ENCODE peak calls at places on chromosomes 12 and 14, in eight cellular contexts. One of them, this sample, is unnamed.

GRCh38 chr12:116376354-116377193 is 99.1 kb upstream of the MED13L start:
- DNase-seq in tibial nerve: no peak
- DNase-seq in WTC11: no peak
- DNase-seq in endodermal cell: no peak
- DNase-seq in A549: peak; percentile 64
- DNase-seq in BJ: no peak
- DNase-seq in progenitor cell of endocrine pancreas: no peak
- DNase-seq in astrocyte of the cerebellum: no peak
- DNase-seq in this sample: no peak

GRCh38 chr12:41274643-41275042 is 86.5 kb downstream of the PDZRN4 start:
- DNase-seq in progenitor cell of endocrine pancreas: no peak
- DNase-seq in astrocyte of the cerebellum: no peak
- DNase-seq in endodermal cell: no peak
- DNase-seq in BJ: no peak
- DNase-seq in tibial nerve: no peak
- DNase-seq in A549: no peak
- DNase-seq in WTC11: no peak
- DNase-seq in this sample: no peak

GRCh38 chr12:65533177-65533883 is 254.8 kb downstream of the MSRB3 start:
- DNase-seq in tibial nerve: no peak
- DNase-seq in endodermal cell: no peak
- DNase-seq in astrocyte of the cerebellum: no peak
- DNase-seq in BJ: peak; percentile 50
- DNase-seq in progenitor cell of endocrine pancreas: no peak
- DNase-seq in A549: no peak
- DNase-seq in WTC11: no peak
- DNase-seq in this sample: no peak

GRCh38 chr14:80867091-80867490 is 74.4 kb downstream of the CEP128 start:
- DNase-seq in tibial nerve: no peak
- DNase-seq in WTC11: no peak
- DNase-seq in astrocyte of the cerebellum: no peak
- DNase-seq in progenitor cell of endocrine pancreas: no peak
- DNase-seq in A549: no peak
- DNase-seq in endodermal cell: no peak
- DNase-seq in BJ: no peak
- DNase-seq in this sample: no peak

GRCh38 chr12:131759176-131759575 is 48.3 kb downstream of the SFSWAP start:
- DNase-seq in progenitor cell of endocrine pancreas: no peak
- DNase-seq in endodermal cell: no peak
- DNase-seq in tibial nerve: no peak
- DNase-seq in A549: no peak
- DNase-seq in BJ: no peak
- DNase-seq in WTC11: no peak
- DNase-seq in astrocyte of the cerebellum: peak; percentile 43
- DNase-seq in this sample: no peak

GRCh38 chr12:128715485-128715884 is 108.3 kb downstream of the SLC15A4 start:
- DNase-seq in tibial nerve: no peak
- DNase-seq in BJ: no peak
- DNase-seq in WTC11: no peak
- DNase-seq in progenitor cell of endocrine pancreas: no peak
- DNase-seq in astrocyte of the cerebellum: no peak
- DNase-seq in endodermal cell: no peak
- DNase-seq in A549: no peak
- DNase-seq in this sample: no peak

GRCh38 chr14:89455412-89455811 is 38.4 kb upstream of the FOXN3 start:
- DNase-seq in endodermal cell: peak; percentile 65
- DNase-seq in A549: no peak
- DNase-seq in progenitor cell of endocrine pancreas: no peak
- DNase-seq in WTC11: no peak
- DNase-seq in BJ: no peak
- DNase-seq in astrocyte of the cerebellum: no peak
- DNase-seq in tibial nerve: no peak
- DNase-seq in this sample: no peak

GRCh38 chr14:93719234-93719633 is 69.1 kb downstream of the PRIMA1 start:
- DNase-seq in BJ: no peak
- DNase-seq in tibial nerve: no peak
- DNase-seq in progenitor cell of endocrine pancreas: no peak
- DNase-seq in A549: no peak
- DNase-seq in endodermal cell: no peak
- DNase-seq in WTC11: no peak
- DNase-seq in astrocyte of the cerebellum: no peak
- DNase-seq in this sample: no peak

GRCh38 chr14:79466938-79467527 is 744.3 kb downstream of the DIO2 start:
- DNase-seq in BJ: no peak
- DNase-seq in A549: no peak
- DNase-seq in WTC11: peak; percentile 12
- DNase-seq in tibial nerve: no peak
- DNase-seq in endodermal cell: peak; percentile 54
- DNase-seq in astrocyte of the cerebellum: no peak
- DNase-seq in progenitor cell of endocrine pancreas: no peak
- DNase-seq in this sample: no peak

GRCh38 chr12:76242813-76243540 is 105.2 kb downstream of the BBS10 start:
- DNase-seq in BJ: no peak
- DNase-seq in progenitor cell of endocrine pancreas: no peak
- DNase-seq in tibial nerve: no peak
- DNase-seq in endodermal cell: no peak
- DNase-seq in astrocyte of the cerebellum: no peak
- DNase-seq in A549: no peak
- DNase-seq in WTC11: no peak
- DNase-seq in this sample: no peak

GRCh38 chr12:132392389-132393244 is 63.2 kb upstream of the GALNT9 start:
- DNase-seq in BJ: no peak
- DNase-seq in WTC11: no peak
- DNase-seq in A549: no peak
- DNase-seq in tibial nerve: no peak
- DNase-seq in endodermal cell: no peak
- DNase-seq in astrocyte of the cerebellum: no peak
- DNase-seq in progenitor cell of endocrine pancreas: no peak
- DNase-seq in this sample: no peak

GRCh38 chr12:19739195-19739776 is 300.0 kb downstream of the AEBP2 start:
- DNase-seq in tibial nerve: no peak
- DNase-seq in endodermal cell: peak; percentile 63
- DNase-seq in WTC11: no peak
- DNase-seq in progenitor cell of endocrine pancreas: peak; percentile 37
- DNase-seq in astrocyte of the cerebellum: peak; percentile 78
- DNase-seq in BJ: no peak
- DNase-seq in A549: peak; percentile 50
- DNase-seq in this sample: peak; percentile 50

GRCh38 chr12:96047151-96047620 is 11.8 kb upstream of the LTA4H start:
- DNase-seq in BJ: no peak
- DNase-seq in A549: no peak
- DNase-seq in tibial nerve: no peak
- DNase-seq in astrocyte of the cerebellum: no peak
- DNase-seq in endodermal cell: no peak
- DNase-seq in WTC11: no peak
- DNase-seq in progenitor cell of endocrine pancreas: no peak
- DNase-seq in this sample: no peak

GRCh38 chr12:123034022-123034541 is 53.6 kb downstream of the ARL6IP4 start:
- DNase-seq in progenitor cell of endocrine pancreas: no peak
- DNase-seq in A549: no peak
- DNase-seq in astrocyte of the cerebellum: no peak
- DNase-seq in tibial nerve: no peak
- DNase-seq in endodermal cell: no peak
- DNase-seq in BJ: no peak
- DNase-seq in WTC11: no peak
- DNase-seq in this sample: no peak

GRCh38 chr12:86158956-86159355 is 97.2 kb downstream of the MGAT4C start:
- DNase-seq in tibial nerve: no peak
- DNase-seq in A549: no peak
- DNase-seq in endodermal cell: no peak
- DNase-seq in progenitor cell of endocrine pancreas: no peak
- DNase-seq in astrocyte of the cerebellum: no peak
- DNase-seq in WTC11: no peak
- DNase-seq in BJ: no peak
- DNase-seq in this sample: no peak

GRCh38 chr12:23950775-23951391 is 1.4 kb upstream of the SOX5 start:
- DNase-seq in WTC11: peak; percentile 12
- DNase-seq in astrocyte of the cerebellum: no peak
- DNase-seq in progenitor cell of endocrine pancreas: peak; percentile 22
- DNase-seq in A549: no peak
- DNase-seq in tibial nerve: no peak
- DNase-seq in endodermal cell: no peak
- DNase-seq in BJ: no peak
- DNase-seq in this sample: peak; percentile 24

DNA sequence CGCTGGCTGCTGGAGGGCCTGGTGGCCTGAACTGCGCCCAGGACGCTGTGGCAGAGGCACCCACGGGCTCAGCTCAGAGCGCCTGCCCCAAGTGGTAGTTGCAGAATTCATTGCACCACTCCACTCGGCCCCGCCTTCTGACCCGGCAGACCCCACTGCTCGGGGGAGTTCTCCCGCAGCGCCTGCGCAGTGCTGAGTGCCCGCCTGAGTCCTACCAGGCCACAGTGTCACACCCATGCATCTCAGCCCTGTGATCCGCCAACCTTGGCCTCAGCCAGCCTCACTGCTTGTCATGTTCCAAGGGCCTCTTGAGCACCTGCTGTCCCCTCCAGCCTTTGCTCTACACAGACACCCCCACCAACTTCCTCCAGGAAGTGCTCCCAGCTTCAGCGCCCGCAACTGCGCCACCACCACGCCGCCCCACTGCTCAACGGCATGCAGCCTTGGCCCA is 12.2 kb downstream of the DEGS2 start:
- DNase-seq in endodermal cell: no peak
- DNase-seq in WTC11: no peak
- DNase-seq in BJ: no peak
- DNase-seq in astrocyte of the cerebellum: no peak
- DNase-seq in A549: no peak
- DNase-seq in progenitor cell of endocrine pancreas: no peak
- DNase-seq in tibial nerve: no peak
- DNase-seq in this sample: no peak
- TF ChIP-seq CTCF in endodermal cell: no peak
- TF ChIP-seq CTCF in WTC11: no peak
- TF ChIP-seq CTCF in BJ: no peak
- TF ChIP-seq CTCF in astrocyte of the cerebellum: no peak
- TF ChIP-seq CTCF in A549: no peak
- TF ChIP-seq CTCF in progenitor cell of endocrine pancreas: no peak
- TF ChIP-seq CTCF in tibial nerve: no peak
- TF ChIP-seq CTCF in this sample: no peak

GRCh38 chr12:124466200-124467128 is 100.9 kb downstream of the NCOR2 start:
- DNase-seq in BJ: no peak
- DNase-seq in endodermal cell: no peak
- DNase-seq in tibial nerve: no peak
- DNase-seq in astrocyte of the cerebellum: no peak
- DNase-seq in progenitor cell of endocrine pancreas: no peak
- DNase-seq in WTC11: no peak
- DNase-seq in A549: no peak
- DNase-seq in this sample: no peak
- TF ChIP-seq CTCF in BJ: no peak
- TF ChIP-seq CTCF in endodermal cell: no peak
- TF ChIP-seq CTCF in tibial nerve: no peak
- TF ChIP-seq CTCF in astrocyte of the cerebellum: no peak
- TF ChIP-seq CTCF in progenitor cell of endocrine pancreas: no peak
- TF ChIP-seq CTCF in WTC11: no peak
- TF ChIP-seq CTCF in A549: no peak
- TF ChIP-seq CTCF in this sample: no peak

DNA sequence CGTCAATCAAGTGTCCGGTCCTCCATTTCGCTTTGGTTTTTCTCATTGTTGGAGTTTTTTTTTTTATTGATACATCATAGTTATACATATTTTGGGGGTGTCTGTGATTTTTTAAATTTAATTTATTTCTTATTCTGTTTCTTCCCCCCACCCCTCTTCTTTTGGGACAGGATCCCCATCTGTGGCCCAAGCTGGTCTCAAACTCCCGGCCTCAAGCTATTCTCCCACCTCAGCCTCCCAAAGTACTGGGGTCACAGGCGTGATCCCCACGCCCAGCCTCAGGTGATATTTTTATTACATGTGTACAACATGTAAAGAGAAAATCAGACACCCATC is 51.3 kb upstream of the ZFP36L1 start:
- DNase-seq in A549: no peak
- DNase-seq in astrocyte of the cerebellum: no peak
- DNase-seq in tibial nerve: no peak
- DNase-seq in endodermal cell: no peak
- DNase-seq in BJ: no peak
- DNase-seq in progenitor cell of endocrine pancreas: no peak
- DNase-seq in WTC11: no peak
- DNase-seq in this sample: no peak
- TF ChIP-seq CTCF in A549: no peak
- TF ChIP-seq CTCF in astrocyte of the cerebellum: no peak
- TF ChIP-seq CTCF in tibial nerve: no peak
- TF ChIP-seq CTCF in endodermal cell: no peak
- TF ChIP-seq CTCF in BJ: no peak
- TF ChIP-seq CTCF in progenitor cell of endocrine pancreas: no peak
- TF ChIP-seq CTCF in WTC11: no peak
- TF ChIP-seq CTCF in this sample: no peak

GRCh38 chr14:104728631-104729030 is 4.6 kb downstream of the ADSS1 start:
- DNase-seq in tibial nerve: no peak
- DNase-seq in progenitor cell of endocrine pancreas: no peak
- DNase-seq in endodermal cell: no peak
- DNase-seq in A549: no peak
- DNase-seq in astrocyte of the cerebellum: no peak
- DNase-seq in BJ: no peak
- DNase-seq in WTC11: no peak
- DNase-seq in this sample: no peak

GRCh38 chr14:104724981-104725771 is 1.1 kb downstream of the ADSS1 start:
- DNase-seq in WTC11: peak; percentile 59
- DNase-seq in astrocyte of the cerebellum: no peak
- DNase-seq in progenitor cell of endocrine pancreas: no peak
- DNase-seq in endodermal cell: peak; percentile 89
- DNase-seq in tibial nerve: no peak
- DNase-seq in BJ: no peak
- DNase-seq in A549: peak; percentile 59
- DNase-seq in this sample: peak; percentile 50

GRCh38 chr14:104724407-104724980 is 465 bp downstream of the ADSS1 start:
- DNase-seq in progenitor cell of endocrine pancreas: no peak
- DNase-seq in tibial nerve: no peak
- DNase-seq in A549: peak; percentile 38
- DNase-seq in BJ: no peak
- DNase-seq in astrocyte of the cerebellum: no peak
- DNase-seq in WTC11: no peak
- DNase-seq in endodermal cell: no peak
- DNase-seq in this sample: no peak

GRCh38 chr14:104725772-104726548 is 1.9 kb downstream of the ADSS1 start:
- DNase-seq in tibial nerve: no peak
- DNase-seq in endodermal cell: no peak
- DNase-seq in astrocyte of the cerebellum: no peak
- DNase-seq in BJ: no peak
- DNase-seq in WTC11: no peak
- DNase-seq in progenitor cell of endocrine pancreas: no peak
- DNase-seq in A549: no peak
- DNase-seq in this sample: no peak

GRCh38 chr14:104726600-104727451 is 2.8 kb downstream of the ADSS1 start:
- DNase-seq in endodermal cell: peak; percentile 79
- DNase-seq in tibial nerve: no peak
- DNase-seq in A549: peak; percentile 26
- DNase-seq in progenitor cell of endocrine pancreas: no peak
- DNase-seq in astrocyte of the cerebellum: no peak
- DNase-seq in WTC11: no peak
- DNase-seq in BJ: no peak
- DNase-seq in this sample: peak; percentile 47
- TF ChIP-seq CTCF in endodermal cell: peak; percentile 63
- TF ChIP-seq CTCF in tibial nerve: no peak
- TF ChIP-seq CTCF in A549: no peak
- TF ChIP-seq CTCF in progenitor cell of endocrine pancreas: peak; percentile 39
- TF ChIP-seq CTCF in astrocyte of the cerebellum: no peak
- TF ChIP-seq CTCF in WTC11: peak; percentile 4
- TF ChIP-seq CTCF in BJ: no peak
- TF ChIP-seq CTCF in this sample: no peak